ENCODE peak calls at places on chromosomes 16 and 17, in nine cellular contexts. F is ovary; O is iPS-NIHi11; V is stimulated activated CD4-positive, alpha-beta T cell treated with anti-CD3 and anti-CD28 coated beads, Interleukin-15, amount 100 ng/mL, for 1 hour; U is RPMI7951; X is progenitor cell of endocrine pancreas; G is COR-L47; J is GM12891; N is ascending aorta. M is an unnamed sample.

GRCh38 chr16:4882633-4883285 is 35.5 kb downstream of the UBN1 start:
- DNase-seq in V (no peak), J (no peak), G (peak), F (no peak), O (peak), X (no peak), U (peak), N (no peak), M (no peak)

GRCh38 chr16:86244188-86244587 is 266.1 kb upstream of the FOXF1 start:
- DNase-seq in F (no peak), J (no peak), N (no peak), U (no peak), O (no peak), X (no peak), G (no peak), V (no peak), M (peak)

GRCh38 chr17:5665164-5665563 is 80.9 kb upstream of the NLRP1 start:
- DNase-seq in U (no peak), X (no peak), O (no peak), G (no peak), V (no peak), F (peak), J (no peak), N (peak), M (no peak)

GRCh38 chr17:74002241-74002640 is 201.2 kb upstream of the RPL38 start:
- DNase-seq in G (no peak), O (no peak), V (no peak), F (no peak), J (no peak), N (no peak), X (no peak), U (no peak), M (no peak)

GRCh38 chr17:34242976-34243731 is 11.9 kb upstream of the CCL2 start:
- DNase-seq in X (no peak), F (no peak), G (no peak), O (no peak), J (no peak), N (no peak), V (no peak), U (no peak), M (no peak)

GRCh38 chr17:75549246-75550138 is 24.0 kb downstream of the LLGL2 start:
- DNase-seq in N (no peak), F (no peak), J (no peak), O (peak), V (no peak), G (peak), U (no peak), X (peak), M (peak)

GRCh38 chr17:82231562-82232321 is 2.9 kb downstream of the SLC16A3 start:
- DNase-seq in O (peak), G (no peak), N (peak), J (no peak), U (peak), V (no peak), F (peak), X (peak), M (peak)

GRCh38 chr16:73006021-73006420 is 41.9 kb downstream of the ZFHX3 start:
- DNase-seq in N (peak), O (no peak), G (no peak), F (no peak), J (no peak), V (no peak), X (no peak), U (no peak), M (no peak)

GRCh38 chr17:43719578-43719977 is 39.0 kb downstream of the SOST start:
- DNase-seq in X (no peak), G (no peak), V (no peak), U (no peak), N (no peak), F (no peak), O (no peak), J (no peak), M (no peak)

GRCh38 chr16:2206780-2207433 is 1.7 kb downstream of the MLST8 start:
- DNase-seq in O (no peak), V (no peak), J (no peak), F (no peak), G (peak), U (no peak), N (no peak), X (no peak), M (no peak)

GRCh38 chr16:85462405-85463227 is 150.5 kb upstream of the GSE1 start:
- DNase-seq in O (peak), J (no peak), N (no peak), U (no peak), X (no peak), G (peak), V (no peak), F (peak), M (no peak)

GRCh38 chr17:74757502-74757901 is 9.1 kb downstream of the NHERF1 start:
- DNase-seq in O (no peak), F (no peak), X (no peak), U (no peak), J (no peak), N (no peak), V (no peak), G (peak), M (no peak)

GRCh38 chr17:1087381-1088241 is 90.7 kb downstream of the TIMM22 start:
- DNase-seq in U (no peak), X (peak), G (peak), J (no peak), O (peak), V (no peak), N (peak), F (peak), M (peak)

GRCh38 chr17:38724337-38724988 is 5.7 kb upstream of the CISD3 start:
- DNase-seq in G (peak), F (no peak), V (no peak), O (no peak), J (no peak), X (no peak), U (no peak), N (no peak), M (no peak)

GRCh38 chr17:42969006-42969581 is 4.8 kb upstream of the AARSD1 start:
- DNase-seq in X (no peak), U (peak), V (no peak), F (no peak), N (no peak), G (no peak), J (no peak), O (no peak), M (no peak)

GRCh38 chr16:84842516-84843148 is 22.8 kb downstream of the CRISPLD2 start:
- DNase-seq in F (no peak), X (no peak), O (no peak), U (no peak), V (no peak), N (no peak), J (no peak), G (no peak), M (no peak)

GRCh38 chr16:30079480-30079879 is 3.7 kb downstream of the PPP4C start:
- DNase-seq in G (no peak), N (no peak), J (no peak), U (no peak), V (no peak), F (no peak), O (no peak), X (no peak), M (no peak)

GRCh38 chr16:35711958-35712357 is 2252.5 kb downstream of the TP53TG3F start:
- DNase-seq in F (no peak), N (peak), O (no peak), J (no peak), X (no peak), V (no peak), G (no peak), U (no peak), M (no peak)

GRCh38 chr17:68096111-68096510 is 60.6 kb downstream of the KPNA2 start:
- DNase-seq in X (no peak), G (no peak), O (no peak), J (no peak), U (no peak), F (no peak), V (no peak), N (no peak), M (no peak)

GRCh38 chr17:80352216-80352895 is 62.6 kb upstream of the ENDOV start:
- DNase-seq in V (no peak), G (no peak), O (no peak), N (no peak), U (no peak), J (no peak), F (peak), X (no peak), M (no peak)

GRCh38 chr16:15461376-15461775 is 27.0 kb downstream of the BMERB1 start:
- DNase-seq in F (no peak), J (no peak), N (no peak), O (no peak), G (no peak), V (no peak), X (no peak), U (no peak), M (no peak)

GRCh38 chr16:86019446-86020047 is 120.6 kb downstream of the IRF8 start:
- DNase-seq in G (no peak), N (no peak), J (no peak), O (peak), U (no peak), F (no peak), V (no peak), X (no peak), M (no peak)

GRCh38 chr16:21646721-21647561 is 5.5 kb downstream of the IGSF6 start:
- DNase-seq in G (no peak), X (no peak), F (no peak), O (no peak), V (peak), N (no peak), J (peak), U (no peak), M (no peak)

GRCh38 chr17:18332909-18333489 is 17.9 kb downstream of the SMCR8 start:
- DNase-seq in X (no peak), N (no peak), F (no peak), J (no peak), V (no peak), O (no peak), G (no peak), U (no peak), M (no peak)

GRCh38 chr16:14475370-14476139 is 154.5 kb downstream of the PARN start:
- DNase-seq in V (no peak), U (no peak), G (no peak), J (no peak), F (no peak), O (no peak), X (no peak), N (no peak), M (peak)